ENCODE peak calls at places on chromosomes 11 and 22, in seven cellular contexts. C, L, U, W, Z, S and B are unnamed samples.

GRCh38 chr11:112318193-112318592 is 57.5 kb upstream of the PLET1 start:
- DNase-seq in C (no peak), L (no peak), U (no peak), W (peak; percentile 88), Z (no peak), S (peak; percentile 72), B (no peak)

GRCh38 chr11:128215238-128215882 is 372.0 kb downstream of the ETS1 start:
- DNase-seq in C (no peak), L (no peak), U (no peak), W (no peak), Z (no peak), S (no peak), B (no peak)

GRCh38 chr11:23455291-23455864 is 595.1 kb upstream of the CCDC179 start:
- DNase-seq in C (no peak), L (no peak), U (no peak), W (no peak), Z (no peak), S (no peak), B (no peak)

GRCh38 chr11:91265946-91266345 is 958.7 kb upstream of the FAT3 start:
- DNase-seq in C (no peak), L (no peak), U (no peak), W (peak; percentile 1), Z (no peak), S (no peak), B (no peak)

GRCh38 chr11:74373382-74373781 is 24.9 kb downstream of the PGM2L1 start:
- DNase-seq in C (no peak), L (no peak), U (no peak), W (no peak), Z (no peak), S (no peak), B (no peak)

GRCh38 chr22:38485783-38486182 is 17.9 kb downstream of the KDELR3 start:
- DNase-seq in C (no peak), L (no peak), U (no peak), W (no peak), Z (no peak), S (no peak), B (no peak)

GRCh38 chr11:41522899-41523672 is 63.6 kb upstream of the LRRC4C start:
- DNase-seq in C (no peak), L (no peak), U (no peak), W (no peak), Z (no peak), S (no peak), B (no peak)

GRCh38 chr22:37486224-37486845 is at the start of gene MFNG:
- DNase-seq in C (peak; percentile 91), L (peak; percentile 94), U (peak; percentile 54), W (peak; percentile 58), Z (peak; percentile 69), S (peak; percentile 77), B (peak; percentile 90)

GRCh38 chr11:28529540-28530410 is 421.6 kb downstream of the METTL15 start:
- DNase-seq in C (no peak), L (peak; percentile 13), U (peak; percentile 4), W (peak; percentile 75), Z (no peak), S (peak; percentile 49), B (no peak)

GRCh38 chr11:72038491-72038890 is 39.8 kb downstream of the IL18BP start:
- DNase-seq in C (peak; percentile 54), L (no peak), U (peak; percentile 22), W (peak; percentile 12), Z (no peak), S (no peak), B (no peak)

GRCh38 chr11:64711944-64712306 is 11.1 kb downstream of the NRXN2 start:
- DNase-seq in C (no peak), L (no peak), U (no peak), W (no peak), Z (no peak), S (no peak), B (no peak)

GRCh38 chr22:20802452-20802851 is 28.5 kb downstream of the SERPIND1 start:
- DNase-seq in C (no peak), L (no peak), U (no peak), W (no peak), Z (no peak), S (no peak), B (no peak)

GRCh38 chr22:49971232-49972162 is 10.9 kb downstream of the PIM3 start:
- DNase-seq in C (peak; percentile 93), L (peak; percentile 62), U (peak; percentile 41), W (no peak), Z (no peak), S (peak; percentile 70), B (peak; percentile 86)

GRCh38 chr22:39518996-39519680 is 1.2 kb upstream of the ATF4 start:
- DNase-seq in C (no peak), L (no peak), U (peak; percentile 39), W (no peak), Z (no peak), S (peak; percentile 65), B (no peak)

GRCh38 chr11:102447941-102448868 is 4.4 kb downstream of the TMEM123 start:
- DNase-seq in C (no peak), L (no peak), U (no peak), W (no peak), Z (no peak), S (no peak), B (no peak)

GRCh38 chr11:48272551-48273080 is 9.0 kb downstream of the OR4X1 start:
- DNase-seq in C (no peak), L (no peak), U (no peak), W (no peak), Z (no peak), S (no peak), B (no peak)

GRCh38 chr22:26842103-26842502 is 184.7 kb downstream of the MIAT start:
- DNase-seq in C (no peak), L (no peak), U (no peak), W (no peak), Z (no peak), S (no peak), B (no peak)

GRCh38 chr11:18865951-18866350 is 73.3 kb downstream of the MRGPRX1 start:
- DNase-seq in C (no peak), L (no peak), U (no peak), W (no peak), Z (no peak), S (no peak), B (no peak)

GRCh38 chr11:14645247-14645912 is 1.8 kb downstream of the PDE3B start:
- DNase-seq in C (no peak), L (no peak), U (no peak), W (peak; percentile 40), Z (no peak), S (no peak), B (no peak)

GRCh38 chr11:46677169-46677568 is 23.2 kb downstream of the ARHGAP1 start:
- DNase-seq in C (no peak), L (no peak), U (no peak), W (no peak), Z (no peak), S (no peak), B (no peak)

GRCh38 chr11:129364143-129364654 is 11.4 kb upstream of the BARX2 start:
- DNase-seq in C (peak; percentile 88), L (peak; percentile 69), U (peak; percentile 83), W (peak; percentile 79), Z (peak; percentile 70), S (peak; percentile 84), B (peak; percentile 64)

GRCh38 chr22:39251762-39252460 is 7.1 kb upstream of the PDGFB start:
- DNase-seq in C (no peak), L (no peak), U (no peak), W (no peak), Z (no peak), S (no peak), B (no peak)

GRCh38 chr11:75349540-75350116 is 1.8 kb downstream of the ARRB1 start:
- DNase-seq in C (peak; percentile 63), L (no peak), U (no peak), W (peak; percentile 46), Z (no peak), S (no peak), B (peak; percentile 78)

GRCh38 chr22:21937821-21938070 is 14.9 kb downstream of the PPM1F start:
- DNase-seq in C (no peak), L (no peak), U (no peak), W (no peak), Z (no peak), S (no peak), B (no peak)

GRCh38 chr11:122804796-122805195 is 33.5 kb upstream of the CRTAM start:
- DNase-seq in C (no peak), L (no peak), U (no peak), W (no peak), Z (no peak), S (no peak), B (no peak)

GRCh38 chr11:13685461-13686108 is 17.1 kb downstream of the FAR1 start:
- DNase-seq in C (no peak), L (no peak), U (no peak), W (peak; percentile 22), Z (no peak), S (no peak), B (no peak)

GRCh38 chr11:1542267-1542666 is 29.8 kb downstream of the DUSP8 start:
- DNase-seq in C (no peak), L (no peak), U (peak; percentile 62), W (no peak), Z (no peak), S (no peak), B (no peak)

GRCh38 chr22:38984224-38984623 is 2.1 kb downstream of the APOBEC3B start:
- DNase-seq in C (no peak), L (no peak), U (no peak), W (no peak), Z (no peak), S (no peak), B (no peak)

GRCh38 chr11:36292311-36292722 is 3.1 kb upstream of the COMMD9 start:
- DNase-seq in C (no peak), L (peak; percentile 77), U (peak; percentile 11), W (peak; percentile 52), Z (no peak), S (peak; percentile 50), B (no peak)

GRCh38 chr11:34625576-34625975 is 4.7 kb downstream of the EHF start:
- DNase-seq in C (no peak), L (no peak), U (no peak), W (no peak), Z (no peak), S (no peak), B (no peak)

GRCh38 chr11:73240190-73240781 is 22.2 kb downstream of the P2RY2 start:
- DNase-seq in C (peak; percentile 36), L (no peak), U (no peak), W (peak; percentile 70), Z (no peak), S (no peak), B (no peak)

GRCh38 chr11:130448416-130449068 is at the start of gene ADAMTS15:
- DNase-seq in C (peak; percentile 79), L (peak; percentile 58), U (peak; percentile 72), W (peak; percentile 82), Z (no peak), S (peak; percentile 91), B (no peak)

GRCh38 chr11:101913631-101914030 is 1.2 kb upstream of the CEP126 start:
- DNase-seq in C (no peak), L (no peak), U (no peak), W (peak; percentile 49), Z (no peak), S (no peak), B (no peak)

GRCh38 chr11:105968021-105968697 is 53.9 kb downstream of the MSANTD4 start:
- DNase-seq in C (no peak), L (no peak), U (no peak), W (peak; percentile 42), Z (no peak), S (peak; percentile 65), B (no peak)

GRCh38 chr11:110003426-110003825 is 89.8 kb upstream of the ZC3H12C start:
- DNase-seq in C (no peak), L (no peak), U (no peak), W (no peak), Z (no peak), S (no peak), B (no peak)